ENCODE peak calls at places on chromosomes 2 and 18, in eight cellular contexts. C, O, G, Z, U, B, Q and H are unnamed samples.

GRCh38 chr2:209425082-209426071 is 1.5 kb downstream of the MAP2 start:
- DNase-seq in U (peak; percentile 67), C (no peak), G (no peak), O (no peak), Z (peak; percentile 28), B (no peak), Q (peak; percentile 37), H (no peak)

GRCh38 chr2:62307469-62308389 is 111.8 kb downstream of the B3GNT2 start:
- DNase-seq in B (no peak), C (no peak), U (no peak), Q (no peak), Z (no peak), G (no peak), O (no peak), H (no peak)

GRCh38 chr18:74902170-74902465 is 304.4 kb downstream of the ZNF407 start:
- DNase-seq in G (no peak), Q (no peak), O (no peak), U (no peak), B (no peak), C (no peak), Z (no peak), H (no peak)

GRCh38 chr2:219159771-219160185 is 837 bp downstream of the NHEJ1 start:
- DNase-seq in Z (no peak), O (no peak), Q (no peak), C (no peak), B (no peak), U (no peak), G (no peak), H (no peak)

GRCh38 chr2:98519851-98520250 is 75.2 kb downstream of the INPP4A start:
- DNase-seq in Z (no peak), O (no peak), U (no peak), B (no peak), Q (no peak), G (no peak), C (no peak), H (no peak)

GRCh38 chr2:15031745-15032240 is 399.3 kb downstream of the LRATD1 start:
- DNase-seq in Z (no peak), B (no peak), O (no peak), C (no peak), G (no peak), Q (no peak), U (no peak), H (no peak)

GRCh38 chr2:217743980-217744761 is 258.6 kb downstream of the TNS1 start:
- DNase-seq in O (no peak), B (no peak), C (no peak), Z (peak; percentile 55), G (no peak), Q (no peak), U (no peak), H (no peak)

GRCh38 chr18:63155169-63155852 is 164.3 kb downstream of the BCL2 start:
- DNase-seq in U (peak; percentile 57), B (peak; percentile 68), G (peak; percentile 58), O (peak; percentile 41), C (peak; percentile 76), Q (peak; percentile 62), Z (peak; percentile 72), H (peak; percentile 76)

GRCh38 chr2:46528880-46529279 is 49.5 kb downstream of the TMEM247 start:
- DNase-seq in U (no peak), G (no peak), O (no peak), Z (no peak), Q (no peak), C (no peak), B (no peak), H (no peak)
- H3K9me3 ChIP-seq in U (no peaks in the 10 kb centered on the region), G (no peaks in the 10 kb centered on the region), O (no peaks in the 10 kb centered on the region), Z (no peaks in the 10 kb centered on the region), Q (no peaks in the 10 kb centered on the region), C (no peaks in the 10 kb centered on the region), B (no peaks in the 10 kb centered on the region), H (no peaks in the 10 kb centered on the region)

GRCh38 chr2:9251154-9252001 is 44.8 kb downstream of the ASAP2 start:
- DNase-seq in G (peak; percentile 58), C (no peak), B (no peak), O (no peak), Z (no peak), Q (no peak), U (peak; percentile 81), H (peak; percentile 78)

GRCh38 chr2:9250091-9250490 is 43.5 kb downstream of the ASAP2 start:
- DNase-seq in G (no peak), U (no peak), B (no peak), O (no peak), Z (no peak), C (no peak), Q (no peak), H (no peak)

GRCh38 chr2:9249036-9249800 is 42.6 kb downstream of the ASAP2 start:
- DNase-seq in U (peak; percentile 57), Q (no peak), Z (no peak), B (no peak), O (no peak), G (peak; percentile 43), C (no peak), H (no peak)

GRCh38 chr2:9250498-9251153 is 44.0 kb downstream of the ASAP2 start:
- DNase-seq in O (no peak), B (no peak), Q (no peak), Z (no peak), U (no peak), C (no peak), G (no peak), H (no peak)

DNA sequence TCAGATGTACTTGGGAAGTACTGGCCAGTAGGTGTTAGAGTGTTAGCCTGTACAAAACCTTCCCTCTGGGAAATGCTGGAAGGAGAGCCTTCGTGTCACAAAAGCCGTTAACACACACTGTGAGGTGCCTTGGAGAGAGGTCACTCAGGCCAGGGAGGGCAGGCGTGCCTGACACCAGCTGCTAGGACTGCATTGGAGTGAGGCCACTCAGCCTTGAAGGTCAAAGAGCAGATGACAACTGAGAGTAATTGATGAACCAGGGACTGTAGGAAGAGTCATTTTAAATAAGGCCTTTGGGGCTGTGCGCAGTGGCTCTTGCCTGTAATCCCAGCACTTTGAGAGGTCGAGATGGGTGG is 45.4 kb downstream of the ASAP2 start:
- DNase-seq in Q (no peak), G (no peak), C (no peak), B (no peak), Z (no peak), O (no peak), U (no peak), H (no peak)
- H3K4me3 ChIP-seq in Q (no peak overlapping the region), G (no peak overlapping the region), C (no peak overlapping the region), B (no peak overlapping the region), Z (no peak overlapping the region), O (no peak overlapping the region), U (no peak overlapping the region), H (no peak overlapping the region)

GRCh38 chr2:189013677-189014380 is 39.7 kb downstream of the COL3A1 start:
- DNase-seq in O (no peak), Q (no peak), Z (no peak), C (no peak), B (no peak), G (no peak), U (no peak), H (no peak)

GRCh38 chr2:189015378-189015777 is 41.2 kb downstream of the COL3A1 start:
- DNase-seq in C (no peak), O (peak; percentile 20), U (no peak), Z (no peak), B (no peak), Q (no peak), G (no peak), H (no peak)

GRCh38 chr2:189016311-189016830 is 42.2 kb downstream of the COL3A1 start:
- DNase-seq in G (no peak), C (no peak), Z (no peak), B (no peak), U (peak; percentile 61), O (no peak), Q (no peak), H (no peak)

GRCh38 chr2:189013047-189013446 is 38.9 kb downstream of the COL3A1 start:
- DNase-seq in O (no peak), B (no peak), Z (no peak), U (no peak), Q (no peak), G (no peak), C (no peak), H (no peak)

DNA sequence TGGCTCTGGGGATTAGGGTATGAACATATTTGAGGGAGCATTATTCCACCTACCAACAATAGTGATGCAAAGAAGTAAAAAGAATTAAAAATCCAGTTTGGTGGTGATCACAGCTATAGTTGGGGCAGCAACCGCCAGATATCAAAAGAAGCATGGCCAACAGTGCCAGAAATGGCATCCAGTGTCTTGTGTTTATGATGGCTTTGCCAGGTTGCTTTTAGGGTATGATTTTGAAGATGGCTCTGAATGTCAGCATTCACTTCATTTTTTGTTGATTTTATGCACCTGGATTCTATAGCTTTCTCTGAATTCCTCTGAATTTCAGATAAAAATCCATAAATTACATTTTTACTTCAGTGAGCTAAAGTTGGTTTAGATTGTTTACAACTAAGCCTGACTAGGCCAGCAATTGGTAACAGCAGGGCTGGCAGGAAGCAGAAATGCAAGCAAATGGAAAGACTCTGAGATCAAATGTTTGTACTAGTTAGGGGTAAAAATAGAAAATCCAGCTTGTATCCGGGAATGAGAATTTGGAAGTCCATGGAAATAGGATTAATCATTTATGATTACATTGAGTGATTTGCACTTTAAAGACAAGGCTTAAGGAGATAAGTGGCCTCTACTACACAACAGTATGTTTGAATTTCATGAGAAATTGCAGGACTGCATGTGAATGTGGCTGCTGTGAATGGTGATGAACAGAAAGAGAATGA is 40.4 kb downstream of the COL3A1 start:
- DNase-seq in B (no peak), C (no peak), G (no peak), O (no peak), Z (no peak), U (peak; percentile 65), Q (no peak), H (no peak)
- H3K27ac ChIP-seq in B (no peak overlapping the region), C (peak overlapping the region; percentile 52), G (no peak overlapping the region), O (no peak overlapping the region), Z (no peak overlapping the region), U (no peak overlapping the region), Q (no peak overlapping the region), H (peak overlapping the region; percentile 55)

GRCh38 chr2:239917957-239918481 is 107.1 kb downstream of the NDUFA10 start:
- DNase-seq in Z (no peak), O (no peak), U (no peak), G (no peak), C (no peak), B (no peak), Q (no peak), H (peak; percentile 25)

GRCh38 chr2:239917128-239917956 is 107.8 kb downstream of the NDUFA10 start:
- DNase-seq in B (no peak), G (no peak), O (no peak), Z (no peak), Q (peak; percentile 16), C (no peak), U (no peak), H (no peak)

GRCh38 chr2:239920616-239921365 is 104.4 kb downstream of the NDUFA10 start:
- DNase-seq in U (no peak), C (no peak), Z (no peak), B (no peak), O (no peak), G (no peak), Q (no peak), H (peak; percentile 48)

GRCh38 chr2:239919779-239920545 is 105.2 kb downstream of the NDUFA10 start:
- DNase-seq in B (no peak), U (no peak), Q (no peak), Z (no peak), O (no peak), C (no peak), G (peak; percentile 75), H (no peak)

DNA sequence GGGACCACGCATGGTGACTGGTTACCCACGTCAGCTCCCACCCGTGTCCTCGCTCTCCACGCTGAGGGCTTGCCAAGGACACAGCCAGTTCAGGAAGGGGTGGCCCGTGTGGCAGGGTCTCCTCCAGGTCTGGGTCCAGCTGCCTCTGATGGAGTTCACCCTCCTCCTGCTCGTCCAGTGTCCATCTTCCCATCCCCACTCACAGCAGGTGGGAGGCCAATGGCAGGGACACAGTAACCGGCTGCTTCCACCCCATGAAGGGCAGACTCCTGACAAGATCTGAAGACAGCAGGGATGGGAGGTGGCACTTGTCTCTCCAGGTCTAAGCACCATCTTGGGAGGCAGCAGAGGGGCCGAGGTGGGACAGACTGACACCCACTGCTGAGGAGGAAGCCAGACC is 106.4 kb downstream of the NDUFA10 start:
- DNase-seq in O (no peak), U (no peak), B (no peak), Q (no peak), Z (no peak), C (no peak), G (no peak), H (no peak)
- H3K9me3 ChIP-seq in O (peaks cover 31% of the 10 kb centered on the region), U (no peaks in the 10 kb centered on the region), B (peaks cover 18% of the 10 kb centered on the region), Q (peaks cover 28% of the 10 kb centered on the region), Z (peaks cover 16% of the 10 kb centered on the region), C (peaks cover 6% of the 10 kb centered on the region), G (peaks cover 23% of the 10 kb centered on the region), H (peaks cover 25% of the 10 kb centered on the region)